ENCODE peak calls at places on chromosomes 6 and 20, in five cellular contexts. One of them, this sample, is unnamed.
A peak's percentile ranks its signal among the peaks of the same experiment; 100 is the strongest.

GRCh38 chr6:109491207-109491938 is 8.4 kb upstream of the ZBTB24 start:
- DNase-seq in GM12864: no peak
- DNase-seq in cardiac muscle cell: peak; percentile 45
- DNase-seq in fibroblast of lung: peak; percentile 19
- DNase-seq in left lung: no peak
- DNase-seq in this sample: no peak

GRCh38 chr6:72861935-72862432 is 240.1 kb downstream of the KCNQ5 start:
- DNase-seq in cardiac muscle cell: peak; percentile 50
- DNase-seq in fibroblast of lung: peak; percentile 65
- DNase-seq in GM12864: no peak
- DNase-seq in left lung: no peak
- DNase-seq in this sample: peak; percentile 34

GRCh38 chr6:83474309-83474708 is 38.0 kb upstream of the PRSS35 start:
- DNase-seq in cardiac muscle cell: peak; percentile 37
- DNase-seq in GM12864: no peak
- DNase-seq in left lung: no peak
- DNase-seq in fibroblast of lung: peak; percentile 1
- DNase-seq in this sample: peak; percentile 38

GRCh38 chr20:25197173-25197869 is 1.8 kb downstream of the ENTPD6 start:
- DNase-seq in cardiac muscle cell: no peak
- DNase-seq in fibroblast of lung: no peak
- DNase-seq in left lung: no peak
- DNase-seq in GM12864: no peak
- DNase-seq in this sample: no peak

GRCh38 chr20:51285684-51286083 is 256.8 kb downstream of the NFATC2 start:
- DNase-seq in left lung: no peak
- DNase-seq in GM12864: no peak
- DNase-seq in fibroblast of lung: no peak
- DNase-seq in cardiac muscle cell: no peak
- DNase-seq in this sample: no peak

GRCh38 chr6:21601932-21602390 is 8.4 kb downstream of the SOX4 start:
- DNase-seq in GM12864: no peak
- DNase-seq in cardiac muscle cell: no peak
- DNase-seq in left lung: peak; percentile 69
- DNase-seq in fibroblast of lung: no peak
- DNase-seq in this sample: no peak

GRCh38 chr20:2749343-2749950 is 51.0 kb downstream of the CPXM1 start:
- DNase-seq in cardiac muscle cell: no peak
- DNase-seq in left lung: peak; percentile 80
- DNase-seq in GM12864: no peak
- DNase-seq in fibroblast of lung: no peak
- DNase-seq in this sample: no peak

GRCh38 chr20:51313275-51313898 is 229.1 kb downstream of the NFATC2 start:
- DNase-seq in cardiac muscle cell: no peak
- DNase-seq in left lung: no peak
- DNase-seq in GM12864: no peak
- DNase-seq in fibroblast of lung: peak; percentile 27
- DNase-seq in this sample: no peak

GRCh38 chr6:29489286-29489685 is 1.5 kb upstream of the MAS1L start:
- DNase-seq in fibroblast of lung: no peak
- DNase-seq in GM12864: no peak
- DNase-seq in cardiac muscle cell: no peak
- DNase-seq in left lung: no peak
- DNase-seq in this sample: no peak

GRCh38 chr6:132478697-132479096 is 34.2 kb downstream of the STX7 start:
- DNase-seq in fibroblast of lung: no peak
- DNase-seq in cardiac muscle cell: no peak
- DNase-seq in GM12864: no peak
- DNase-seq in left lung: no peak
- DNase-seq in this sample: no peak

GRCh38 chr20:38473353-38473795 is 731 bp downstream of the RALGAPB start:
- DNase-seq in cardiac muscle cell: peak; percentile 36
- DNase-seq in left lung: no peak
- DNase-seq in GM12864: no peak
- DNase-seq in fibroblast of lung: peak; percentile 40
- DNase-seq in this sample: peak; percentile 19

GRCh38 chr6:13671742-13672141 is 39.9 kb downstream of the RANBP9 start:
- DNase-seq in GM12864: no peak
- DNase-seq in left lung: no peak
- DNase-seq in cardiac muscle cell: no peak
- DNase-seq in fibroblast of lung: no peak
- DNase-seq in this sample: no peak

GRCh38 chr20:48769111-48769879 is 58.5 kb downstream of the PREX1 start:
- DNase-seq in cardiac muscle cell: peak; percentile 62
- DNase-seq in left lung: peak; percentile 82
- DNase-seq in GM12864: peak; percentile 73
- DNase-seq in fibroblast of lung: peak; percentile 20
- DNase-seq in this sample: peak; percentile 14

GRCh38 chr6:106039836-106040592 is 46.1 kb upstream of the PRDM1 start:
- DNase-seq in fibroblast of lung: peak; percentile 27
- DNase-seq in cardiac muscle cell: no peak
- DNase-seq in left lung: no peak
- DNase-seq in GM12864: no peak
- DNase-seq in this sample: no peak

GRCh38 chr20:25160897-25161296 is 34.6 kb upstream of the ENTPD6 start:
- DNase-seq in cardiac muscle cell: no peak
- DNase-seq in fibroblast of lung: no peak
- DNase-seq in left lung: no peak
- DNase-seq in GM12864: no peak
- DNase-seq in this sample: no peak

DNA sequence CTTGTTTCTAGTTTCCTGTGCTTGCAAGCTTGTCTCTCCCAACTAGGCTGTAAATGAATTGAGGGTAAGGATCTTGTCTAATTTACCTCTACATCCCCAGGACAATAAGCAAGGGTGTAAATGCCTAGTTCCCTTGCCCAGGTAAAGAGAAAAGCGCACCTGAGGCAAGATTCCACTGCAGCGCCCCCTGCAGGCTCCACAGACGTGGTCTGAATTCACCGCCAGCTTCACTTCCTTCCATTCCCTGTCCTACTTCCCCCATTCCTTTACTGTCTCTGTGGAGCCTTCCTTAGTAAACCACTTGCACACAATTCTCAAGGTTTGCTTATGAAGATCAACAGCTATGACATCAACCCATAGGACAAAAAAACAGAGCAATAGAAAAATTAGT is 42.3 kb downstream of the ANKEF1 start:
- DNase-seq in left lung: no peak
- DNase-seq in fibroblast of lung: no peak
- DNase-seq in GM12864: no peak
- DNase-seq in cardiac muscle cell: no peak
- DNase-seq in this sample: no peak
- TF ChIP-seq CTCF in left lung: no peak
- TF ChIP-seq CTCF in fibroblast of lung: peak; percentile 10
- TF ChIP-seq CTCF in GM12864: peak; percentile 69
- TF ChIP-seq CTCF in cardiac muscle cell: peak; percentile 48
- TF ChIP-seq CTCF in this sample: peak; percentile 23

DNA sequence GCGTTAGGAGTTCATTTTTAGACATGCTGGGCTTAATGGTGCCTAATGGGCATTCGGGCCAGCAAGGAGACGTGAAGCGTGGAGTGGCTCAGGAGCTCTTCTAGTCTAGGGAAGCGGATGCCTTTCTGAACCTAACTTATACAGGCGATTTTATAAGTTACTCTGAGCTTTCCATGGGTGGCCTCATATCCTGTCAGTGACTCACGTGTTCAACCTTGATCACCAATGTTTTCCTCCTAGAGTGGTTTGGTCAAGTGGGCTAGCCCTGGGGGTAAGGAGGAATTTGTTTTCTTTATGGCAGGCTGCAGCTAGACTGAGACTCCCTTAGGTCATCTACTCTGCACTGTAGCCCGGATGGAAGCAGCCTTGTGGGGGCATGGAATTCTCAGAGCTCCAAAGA is 52.1 kb downstream of the PLAGL1 start:
- DNase-seq in fibroblast of lung: peak; percentile 39
- DNase-seq in GM12864: no peak
- DNase-seq in left lung: no peak
- DNase-seq in cardiac muscle cell: no peak
- DNase-seq in this sample: no peak
- TF ChIP-seq CTCF in fibroblast of lung: no peak
- TF ChIP-seq CTCF in GM12864: no peak
- TF ChIP-seq CTCF in left lung: no peak
- TF ChIP-seq CTCF in cardiac muscle cell: no peak
- TF ChIP-seq CTCF in this sample: no peak

GRCh38 chr20:58071500-58071804 is 157.0 kb downstream of the ANKRD60 start:
- DNase-seq in cardiac muscle cell: no peak
- DNase-seq in left lung: no peak
- DNase-seq in GM12864: no peak
- DNase-seq in fibroblast of lung: no peak
- DNase-seq in this sample: no peak
- TF ChIP-seq CTCF in cardiac muscle cell: no peak
- TF ChIP-seq CTCF in left lung: no peak
- TF ChIP-seq CTCF in GM12864: no peak
- TF ChIP-seq CTCF in fibroblast of lung: no peak
- TF ChIP-seq CTCF in this sample: no peak

GRCh38 chr6:127547909-127548649 is 28.9 kb upstream of the C6orf58 start:
- DNase-seq in cardiac muscle cell: peak; percentile 28
- DNase-seq in GM12864: no peak
- DNase-seq in fibroblast of lung: no peak
- DNase-seq in left lung: no peak
- DNase-seq in this sample: peak; percentile 7
- TF ChIP-seq CTCF in cardiac muscle cell: peak; percentile 36
- TF ChIP-seq CTCF in GM12864: no peak
- TF ChIP-seq CTCF in fibroblast of lung: no peak
- TF ChIP-seq CTCF in left lung: no peak
- TF ChIP-seq CTCF in this sample: peak; percentile 3

GRCh38 chr6:43171284-43172126 is 436 bp downstream of the SRF start:
- DNase-seq in cardiac muscle cell: no peak
- DNase-seq in left lung: peak; percentile 88
- DNase-seq in GM12864: no peak
- DNase-seq in fibroblast of lung: no peak
- DNase-seq in this sample: no peak
- TF ChIP-seq CTCF in cardiac muscle cell: peak; percentile 36
- TF ChIP-seq CTCF in left lung: peak; percentile 48
- TF ChIP-seq CTCF in GM12864: peak; percentile 54
- TF ChIP-seq CTCF in fibroblast of lung: peak; percentile 46
- TF ChIP-seq CTCF in this sample: peak; percentile 53

GRCh38 chr6:6058054-6058444 is 51.3 kb upstream of the NRN1 start:
- DNase-seq in fibroblast of lung: no peak
- DNase-seq in cardiac muscle cell: no peak
- DNase-seq in left lung: peak; percentile 72
- DNase-seq in GM12864: no peak
- DNase-seq in this sample: no peak

GRCh38 chr6:6052216-6052615 is 45.5 kb upstream of the NRN1 start:
- DNase-seq in left lung: no peak
- DNase-seq in fibroblast of lung: no peak
- DNase-seq in GM12864: no peak
- DNase-seq in cardiac muscle cell: no peak
- DNase-seq in this sample: no peak

DNA sequence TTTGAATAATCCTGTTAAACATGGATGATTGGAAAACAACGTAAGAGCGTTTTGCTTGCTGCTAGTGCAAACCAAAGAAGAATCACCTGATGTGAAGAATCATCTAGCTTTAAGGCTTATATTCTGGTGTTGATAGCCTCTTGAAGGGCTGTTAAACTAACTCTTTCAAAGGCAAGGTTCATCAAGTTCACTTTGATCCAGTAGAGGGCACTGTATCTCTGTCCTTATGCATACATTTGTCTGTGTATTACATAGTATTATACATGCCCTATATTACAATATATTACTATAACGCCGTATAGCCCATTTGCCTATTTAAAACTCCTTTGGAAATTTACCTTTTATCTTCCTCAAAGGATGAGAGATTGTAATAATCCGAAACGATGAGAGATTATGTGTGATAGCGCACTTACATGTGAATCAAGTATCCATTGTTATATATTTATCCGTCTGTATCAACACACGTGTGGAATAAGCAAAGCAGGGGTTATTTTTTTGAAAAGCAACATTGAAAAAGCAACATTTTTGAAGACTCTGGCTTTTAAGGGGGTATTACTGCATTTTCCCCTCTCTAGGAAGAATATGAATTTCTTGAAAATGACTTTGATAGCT is 50.8 kb upstream of the NRN1 start:
- DNase-seq in cardiac muscle cell: peak; percentile 48
- DNase-seq in GM12864: peak; percentile 29
- DNase-seq in left lung: no peak
- DNase-seq in fibroblast of lung: peak; percentile 1
- DNase-seq in this sample: peak; percentile 27
- TF ChIP-seq CTCF in cardiac muscle cell: peak; percentile 44
- TF ChIP-seq CTCF in GM12864: peak; percentile 57
- TF ChIP-seq CTCF in left lung: peak; percentile 45
- TF ChIP-seq CTCF in fibroblast of lung: peak; percentile 21
- TF ChIP-seq CTCF in this sample: peak; percentile 40

GRCh38 chr6:55445648-55446204 is 118.5 kb downstream of the GFRAL start:
- DNase-seq in fibroblast of lung: peak; percentile 14
- DNase-seq in GM12864: no peak
- DNase-seq in left lung: no peak
- DNase-seq in cardiac muscle cell: peak; percentile 61
- DNase-seq in this sample: peak; percentile 60

GRCh38 chr6:55448446-55448845 is 121.2 kb downstream of the GFRAL start:
- DNase-seq in cardiac muscle cell: no peak
- DNase-seq in fibroblast of lung: peak; percentile 39
- DNase-seq in left lung: no peak
- DNase-seq in GM12864: no peak
- DNase-seq in this sample: no peak

GRCh38 chr6:55443238-55444134 is 116.2 kb downstream of the GFRAL start:
- DNase-seq in cardiac muscle cell: no peak
- DNase-seq in fibroblast of lung: no peak
- DNase-seq in left lung: no peak
- DNase-seq in GM12864: no peak
- DNase-seq in this sample: peak; percentile 3

GRCh38 chr6:55450007-55450406 is 122.7 kb downstream of the GFRAL start:
- DNase-seq in GM12864: no peak
- DNase-seq in fibroblast of lung: peak; percentile 15
- DNase-seq in cardiac muscle cell: no peak
- DNase-seq in left lung: no peak
- DNase-seq in this sample: peak; percentile 3

DNA sequence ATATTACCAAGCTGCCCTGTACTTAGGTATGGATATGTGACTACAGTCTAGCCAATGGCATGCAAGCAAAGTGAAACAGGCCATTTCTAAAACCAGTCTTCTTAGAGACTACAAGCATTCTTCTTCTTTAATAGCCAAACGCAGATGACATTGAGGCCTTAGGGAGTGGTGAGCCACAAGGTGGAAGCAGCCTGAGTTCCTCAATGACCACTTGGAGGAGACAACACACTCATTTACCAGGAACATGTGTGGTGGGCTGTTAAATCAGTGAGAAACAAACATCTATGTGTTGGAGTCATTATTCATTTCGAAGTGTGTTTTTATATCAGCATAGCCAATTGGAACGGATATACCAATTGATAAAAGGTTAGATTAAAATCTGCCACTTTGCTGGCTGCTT is 122.0 kb downstream of the GFRAL start:
- DNase-seq in cardiac muscle cell: no peak
- DNase-seq in GM12864: no peak
- DNase-seq in left lung: no peak
- DNase-seq in fibroblast of lung: no peak
- DNase-seq in this sample: peak; percentile 17
- TF ChIP-seq CTCF in cardiac muscle cell: no peak
- TF ChIP-seq CTCF in GM12864: no peak
- TF ChIP-seq CTCF in left lung: no peak
- TF ChIP-seq CTCF in fibroblast of lung: peak; percentile 14
- TF ChIP-seq CTCF in this sample: peak; percentile 32